ENCODE peak calls at places on chromosomes 6 and 20, in four cellular contexts. B, N, W and J are unnamed samples.

GRCh38 chr20:25526446-25526845 is 58.9 kb downstream of the NINL start:
- DNase-seq in B (no peak), N (no peak), W (no peak), J (no peak)

GRCh38 chr6:91155129-91155528 is 568.3 kb upstream of the MAP3K7 start:
- DNase-seq in B (no peak), N (no peak), W (no peak), J (no peak)

GRCh38 chr20:31857861-31858835 is 12.2 kb downstream of the DUSP15 start:
- DNase-seq in B (no peak), N (no peak), W (no peak), J (no peak)

GRCh38 chr6:152096863-152097496 is 289.5 kb downstream of the ESR1 start:
- DNase-seq in B (no peak), N (no peak), W (no peak), J (no peak)

GRCh38 chr6:43923376-43924221 is 153.6 kb downstream of the VEGFA start:
- DNase-seq in B (no peak), N (no peak), W (no peak), J (peak; percentile 80)

GRCh38 chr6:37994238-37994637 is 174.7 kb downstream of the ZFAND3 start:
- DNase-seq in B (no peak), N (no peak), W (no peak), J (no peak)

GRCh38 chr6:144219056-144219685 is 66.0 kb upstream of the UTRN start:
- DNase-seq in B (no peak), N (no peak), W (no peak), J (no peak)

GRCh38 chr6:34919651-34920050 is 30.6 kb downstream of the ANKS1A start:
- DNase-seq in B (no peak), N (no peak), W (no peak), J (no peak)

GRCh38 chr6:32609731-32610640 is 20.3 kb upstream of the HLA-DRB1 start:
- DNase-seq in B (no peak), N (no peak), W (peak; percentile 75), J (peak; percentile 91)

GRCh38 chr20:63178889-63179751 is 36.8 kb downstream of the YTHDF1 start:
- DNase-seq in B (no peak), N (peak; percentile 28), W (peak; percentile 57), J (no peak)

GRCh38 chr6:41939091-41939847 is 2.3 kb downstream of the CCND3 start:
- DNase-seq in B (peak; percentile 76), N (peak; percentile 49), W (no peak), J (no peak)

GRCh38 chr6:37561361-37561760 is 61.7 kb upstream of the CCDC167 start:
- DNase-seq in B (no peak), N (no peak), W (no peak), J (no peak)

GRCh38 chr20:51385941-51386530 is 156.5 kb downstream of the NFATC2 start:
- DNase-seq in B (no peak), N (no peak), W (no peak), J (no peak)

GRCh38 chr20:3783516-3784225 is 2.4 kb upstream of the SPEF1 start:
- DNase-seq in B (no peak), N (no peak), W (no peak), J (no peak)

GRCh38 chr20:39897058-39897457 is 792.0 kb downstream of the MAFB start:
- DNase-seq in B (no peak), N (no peak), W (no peak), J (peak; percentile 91)

GRCh38 chr20:33076662-33077398 is 2.6 kb upstream of the BPIFB4 start:
- DNase-seq in B (no peak), N (no peak), W (no peak), J (no peak)

GRCh38 chr6:77178821-77179220 is 284.5 kb downstream of the HTR1B start:
- DNase-seq in B (no peak), N (no peak), W (no peak), J (peak; percentile 22)

GRCh38 chr6:5084787-5085637 is at the start of gene PPP1R3G:
- DNase-seq in B (no peak), N (peak; percentile 69), W (no peak), J (peak; percentile 21)